ENCODE peak calls at places on chromosome 17, in four cellular contexts. A, N, Q and P are unnamed samples.

GRCh38 chr17:67365762-67366192 is 600 bp downstream of the PSMD12 start:
- ATAC-seq in A (peak), N (peak), Q (peak), P (no peak)

GRCh38 chr17:66412857-66413563 is 110.6 kb downstream of the PRKCA start:
- ATAC-seq in N (no peak), A (no peak), Q (no peak), P (no peak)

GRCh38 chr17:52148288-52148968 is 10.1 kb downstream of the CA10 start:
- ATAC-seq in N (no peak), A (no peak), Q (no peak), P (no peak)

GRCh38 chr17:46158323-46159296 is 34.6 kb downstream of the KANSL1 start:
- ATAC-seq in N (peak), A (no peak), Q (no peak), P (no peak)

GRCh38 chr17:5133311-5133710 is 17.5 kb downstream of the USP6 start:
- ATAC-seq in A (no peak), Q (no peak), N (no peak), P (no peak)

GRCh38 chr17:28320215-28321061 is 1.4 kb downstream of the TMEM97 start:
- ATAC-seq in Q (no peak), N (no peak), A (no peak), P (no peak)

GRCh38 chr17:57106107-57106835 is 21.2 kb downstream of the AKAP1 start:
- ATAC-seq in N (peak), A (no peak), Q (no peak), P (peak)

GRCh38 chr17:7460850-7461660 is 16.2 kb downstream of the CHRNB1 start:
- ATAC-seq in N (no peak), Q (no peak), A (no peak), P (no peak)

GRCh38 chr17:69883139-69883538 is 191.9 kb upstream of the KCNJ16 start:
- ATAC-seq in A (no peak), N (no peak), Q (no peak), P (no peak)

GRCh38 chr17:17079761-17080160 is 37.5 kb downstream of the MPRIP start:
- ATAC-seq in A (peak), N (peak), Q (no peak), P (peak)

GRCh38 chr17:29911641-29912177 is 18.3 kb downstream of the SSH2 start:
- ATAC-seq in A (no peak), Q (no peak), N (no peak), P (no peak)

GRCh38 chr17:81577278-81578000 is 25.3 kb upstream of the FAAP100 start:
- ATAC-seq in A (no peak), N (peak), Q (no peak), P (no peak)

GRCh38 chr17:64063088-64063487 is 42.7 kb upstream of the ICAM2 start:
- ATAC-seq in A (no peak), N (peak), Q (no peak), P (peak)

GRCh38 chr17:36667922-36668321 is 66.5 kb downstream of the MRM1 start:
- ATAC-seq in Q (no peak), A (no peak), N (no peak), P (no peak)